ENCODE peak calls at places on chromosomes 3 and 15, in four cellular contexts. S is breast epithelium, N is adrenal gland, L is erythroblast. R is an unnamed sample.

GRCh38 chr3:26652157-26652556 is 29.6 kb downstream of the LRRC3B start:
- DNase-seq in L (no peak), S (no peak), N (no peak), R (no peak)

GRCh38 chr3:170054204-170054603 is 16.4 kb downstream of the GPR160 start:
- DNase-seq in N (no peak), L (peak; percentile 26), S (no peak), R (no peak)

GRCh38 chr15:70955151-70955550 is 62.5 kb downstream of the LRRC49 start:
- DNase-seq in S (no peak), L (no peak), N (no peak), R (no peak)

GRCh38 chr15:64213646-64214045 is 50.8 kb upstream of the PPIB start:
- DNase-seq in S (no peak), N (no peak), L (no peak), R (no peak)

GRCh38 chr3:124634210-124635168 is 95.8 kb upstream of the UMPS start:
- DNase-seq in L (no peak), N (no peak), S (no peak), R (no peak)

GRCh38 chr3:172159962-172160538 is 120.7 kb downstream of the FNDC3B start:
- DNase-seq in S (peak; percentile 54), L (no peak), N (no peak), R (no peak)

GRCh38 chr15:69468241-69469121 is 15.9 kb downstream of the RPLP1 start:
- DNase-seq in S (peak; percentile 67), N (peak; percentile 24), L (no peak), R (no peak)

GRCh38 chr3:120177151-120177550 is 82.9 kb upstream of the GSK3B start:
- DNase-seq in N (peak; percentile 62), S (peak; percentile 88), L (no peak), R (peak; percentile 75)

GRCh38 chr3:34175636-34176186 is 377.3 kb downstream of the PDCD6IP start:
- DNase-seq in N (no peak), S (no peak), L (no peak), R (no peak)

GRCh38 chr15:32096867-32097266 is 66.6 kb downstream of the CHRNA7 start:
- DNase-seq in L (no peak), S (no peak), N (no peak), R (no peak)

DNA sequence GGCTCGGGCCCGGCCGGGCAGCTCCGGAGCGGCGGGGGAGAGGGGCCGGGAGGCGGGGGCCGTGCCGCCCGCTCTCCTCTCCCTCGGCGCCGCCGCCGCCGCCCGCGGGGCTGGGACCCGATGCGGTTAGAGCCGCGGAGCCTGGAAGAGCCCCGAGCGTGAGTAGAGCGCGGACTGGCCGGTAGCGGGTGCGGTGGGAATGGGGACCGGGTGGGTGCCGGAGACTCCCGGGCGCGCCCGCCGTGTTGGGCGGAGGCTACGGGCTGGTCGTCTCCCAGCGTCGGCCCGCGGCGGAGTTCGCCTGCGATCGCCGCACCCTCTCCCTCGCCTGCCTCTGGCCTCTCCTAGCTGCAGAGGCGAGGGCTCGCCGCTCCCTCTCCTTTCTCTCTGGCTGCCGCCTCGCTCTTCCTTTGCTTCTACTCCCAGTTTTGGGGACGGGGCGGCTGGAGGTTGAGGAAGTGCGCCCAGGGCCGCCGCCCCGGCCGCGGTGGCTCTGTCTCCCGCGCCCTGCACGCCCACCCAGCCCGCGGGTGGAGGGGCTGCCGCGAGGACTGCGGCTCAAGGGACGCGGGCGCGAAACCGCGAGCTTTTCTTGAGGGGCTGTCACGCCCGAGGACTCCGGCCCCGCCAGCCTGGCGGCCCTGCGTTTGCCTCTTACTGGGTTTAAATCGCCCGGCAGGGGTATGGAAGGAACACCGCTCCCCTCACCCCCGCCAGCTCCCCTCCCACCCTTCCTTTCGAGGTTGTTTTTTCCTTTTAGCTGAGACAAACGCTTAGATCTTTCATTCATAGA is 485 bp downstream of the PIK3CA start:
- DNase-seq in N (peak; percentile 48), S (no peak), L (peak; percentile 84), R (peak; percentile 45)
- TF ChIP-seq POLR2A in N (peak; percentile 33), S (no peak), L (peak; percentile 35), R (peak; percentile 38)

DNA sequence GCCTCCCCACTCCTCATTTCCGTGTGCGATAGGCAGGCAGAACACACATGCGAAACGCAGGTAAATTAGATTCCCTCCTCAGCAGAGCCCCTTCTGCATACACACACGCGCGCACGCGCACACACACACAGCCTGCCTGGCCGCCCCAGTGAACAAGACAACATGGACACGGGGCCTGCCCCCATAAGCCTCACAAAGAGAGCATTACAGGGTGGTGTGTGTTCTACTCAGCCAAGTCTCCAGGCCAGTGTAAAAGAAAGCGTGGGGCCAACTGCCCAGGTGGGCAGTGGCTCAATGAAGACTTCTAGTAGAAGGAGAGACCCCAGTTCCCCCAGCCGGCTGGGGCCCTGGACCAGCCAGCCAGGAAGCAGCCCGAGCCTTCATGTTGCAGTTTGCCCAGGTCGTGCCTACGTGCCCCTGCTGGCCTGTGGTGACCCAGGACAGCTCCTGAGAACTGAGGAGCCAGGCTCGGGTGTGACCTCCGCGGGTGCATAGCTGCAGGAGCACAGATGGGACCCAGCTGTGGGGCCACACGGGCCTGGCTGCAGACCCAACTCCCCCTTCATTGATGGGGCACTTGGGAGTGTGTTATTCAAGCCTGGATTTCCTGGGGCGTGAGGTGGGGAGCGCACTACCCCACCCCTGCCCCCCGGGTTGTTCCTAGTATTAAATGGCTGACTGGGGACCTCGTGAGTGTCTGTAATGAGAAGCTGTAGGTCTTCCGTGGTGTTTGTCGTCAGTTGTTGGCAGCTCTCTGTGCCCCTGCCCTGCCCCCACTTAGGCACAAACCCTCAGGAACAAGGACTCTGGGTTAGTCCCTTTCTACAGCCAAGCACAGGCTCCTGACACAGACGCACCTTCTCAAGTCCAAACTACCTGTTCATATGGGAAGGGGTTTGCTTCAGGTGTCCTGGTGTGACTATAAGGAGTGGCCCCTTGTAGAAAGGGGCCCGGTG is 39.3 kb downstream of the IDH2 start:
- DNase-seq in L (no peak), N (no peak), S (peak; percentile 39), R (no peak)
- TF ChIP-seq POLR2A in L (no peak), N (no peak), S (no peak), R (no peak)

GRCh38 chr3:153163349-153164008 is 1.5 kb downstream of the RAP2B start:
- DNase-seq in S (no peak), N (peak; percentile 28), L (peak; percentile 80), R (no peak)

GRCh38 chr3:153161138-153161713 is 800 bp upstream of the RAP2B start:
- DNase-seq in N (peak; percentile 97), L (peak; percentile 96), S (peak; percentile 98), R (peak; percentile 92)

GRCh38 chr3:153164009-153164550 is 2.1 kb downstream of the RAP2B start:
- DNase-seq in S (no peak), L (no peak), N (no peak), R (no peak)

GRCh38 chr3:153161714-153162512 is at the start of gene RAP2B:
- DNase-seq in N (peak; percentile 98), L (peak; percentile 97), S (peak; percentile 96), R (peak; percentile 77)

DNA sequence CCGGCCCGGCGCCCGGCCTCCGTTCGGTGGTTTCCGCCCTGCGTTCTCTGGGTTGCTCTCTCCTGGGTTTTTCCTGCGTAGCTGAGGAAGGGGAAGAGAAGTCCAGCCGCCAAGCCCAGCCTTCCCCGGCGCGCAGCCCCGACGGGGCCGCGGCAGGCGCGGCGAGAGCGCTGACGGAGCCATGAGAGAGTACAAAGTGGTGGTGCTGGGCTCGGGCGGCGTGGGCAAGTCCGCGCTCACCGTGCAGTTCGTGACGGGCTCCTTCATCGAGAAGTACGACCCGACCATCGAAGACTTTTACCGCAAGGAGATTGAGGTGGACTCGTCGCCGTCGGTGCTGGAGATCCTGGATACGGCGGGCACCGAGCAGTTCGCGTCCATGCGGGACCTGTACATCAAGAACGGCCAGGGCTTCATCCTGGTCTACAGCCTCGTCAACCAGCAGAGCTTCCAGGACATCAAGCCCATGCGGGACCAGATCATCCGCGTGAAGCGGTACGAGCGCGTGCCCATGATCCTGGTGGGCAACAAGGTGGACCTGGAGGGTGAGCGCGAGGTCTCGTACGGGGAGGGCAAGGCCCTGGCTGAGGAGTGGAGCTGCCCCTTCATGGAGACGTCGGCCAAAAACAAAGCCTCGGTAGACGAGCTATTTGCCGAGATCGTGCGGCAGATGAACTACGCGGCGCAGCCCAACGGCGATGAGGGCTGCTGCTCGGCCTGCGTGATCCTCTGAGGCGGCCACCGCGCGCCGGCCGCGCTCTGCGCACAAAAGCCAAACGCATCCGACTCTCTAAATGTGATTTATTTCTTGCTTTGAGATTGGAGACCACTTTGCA is 705 bp downstream of the RAP2B start:
- DNase-seq in N (peak; percentile 41), L (peak; percentile 83), S (peak; percentile 32), R (no peak)
- TF ChIP-seq POLR2A in N (no peak), L (peak; percentile 4), S (no peak), R (no peak)

GRCh38 chr15:43774062-43774461 is 2.7 kb downstream of the ELL3 start:
- DNase-seq in N (no peak), L (no peak), S (no peak), R (no peak)

GRCh38 chr15:43776101-43776717 is 557 bp downstream of the ELL3 start:
- DNase-seq in S (no peak), N (peak; percentile 59), L (no peak), R (no peak)

GRCh38 chr15:43777293-43777819 is 590 bp upstream of the ELL3 start:
- DNase-seq in L (peak; percentile 92), N (peak; percentile 87), S (peak; percentile 69), R (peak; percentile 65)

GRCh38 chr15:43776718-43777292 is at the start of gene ELL3:
- DNase-seq in N (peak; percentile 73), L (peak; percentile 89), S (no peak), R (peak; percentile 79)

GRCh38 chr15:43775411-43775965 is 1.3 kb downstream of the ELL3 start:
- DNase-seq in N (peak; percentile 68), L (peak; percentile 42), S (peak; percentile 69), R (no peak)
- TF ChIP-seq POLR2A in N (no peak), L (no peak), S (no peak), R (no peak)

GRCh38 chr3:105366302-105367062 is at the start of gene ALCAM:
- DNase-seq in N (peak; percentile 95), S (peak; percentile 91), L (peak; percentile 54), R (peak; percentile 64)
- TF ChIP-seq POLR2A in N (peak; percentile 92), S (peak; percentile 49), L (no peak), R (peak; percentile 88)

DNA sequence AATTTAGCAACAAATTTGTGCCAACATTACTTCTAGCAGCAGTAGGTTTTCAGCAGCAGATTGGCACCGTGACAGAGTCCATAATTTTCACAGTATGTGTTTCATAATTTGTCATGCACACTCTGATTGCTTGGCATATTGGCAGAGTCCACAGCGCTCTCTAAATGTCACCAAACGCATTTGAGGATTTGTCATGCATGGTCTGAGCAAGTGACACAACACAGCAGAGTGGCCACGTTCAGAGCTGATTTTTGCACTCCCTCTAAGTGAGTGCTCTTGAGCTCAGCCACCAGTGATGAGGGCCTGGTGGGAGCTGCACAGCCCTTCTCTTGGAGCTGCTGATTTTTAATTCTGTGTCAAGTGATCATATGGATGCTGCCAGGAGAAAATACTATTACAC is 1270.8 kb downstream of the ROBO1 start:
- DNase-seq in S (no peak), N (peak; percentile 25), L (no peak), R (no peak)
- TF ChIP-seq POLR2A in S (no peak), N (no peak), L (no peak), R (no peak)

GRCh38 chr15:88469321-88469720 is 1.8 kb downstream of the MRPS11 start:
- DNase-seq in L (no peak), N (no peak), S (no peak), R (no peak)

GRCh38 chr15:88463870-88464532 is 3.2 kb downstream of the MRPL46 start:
- DNase-seq in S (no peak), N (no peak), L (no peak), R (no peak)

GRCh38 chr15:88465633-88466219 is 1.5 kb downstream of the MRPL46 start:
- DNase-seq in L (peak; percentile 82), S (no peak), N (peak; percentile 77), R (no peak)

GRCh38 chr15:88467935-88468528 is 524 bp downstream of the MRPS11 start:
- DNase-seq in S (no peak), N (no peak), L (peak; percentile 50), R (no peak)

GRCh38 chr15:88467073-88467934 is at the start of the genes MRPL46 and MRPS11:
- DNase-seq in S (peak; percentile 67), N (peak; percentile 93), L (peak; percentile 96), R (peak; percentile 61)
- TF ChIP-seq POLR2A in S (no peak), N (peak; percentile 82), L (peak; percentile 84), R (peak; percentile 80)

R was measured in H54.